ENCODE peak calls at places on chromosomes 5 and 9, in seven cellular contexts. H is GM23248, N is PC-3, M is IMR-90, O is lung, B is brain microvascular endothelial cell, U is mesenchymal stem cell. V is an unnamed sample. For H3K36me3, the result is how much of the 10 kb centered on the place peaks cover.

GRCh38 chr9:21657966-21658667 is 144.3 kb upstream of the MTAP start:
- DNase-seq in M (peak), U (no peak), O (no peak), B (no peak), H (peak), N (peak), V (no peak)

GRCh38 chr9:135282001-135282731 is 194.7 kb downstream of the OLFM1 start:
- DNase-seq in B (no peak), U (no peak), N (peak), O (peak), H (peak), M (no peak), V (peak)

GRCh38 chr9:99606955-99607354 is 214.7 kb upstream of the NR4A3 start:
- DNase-seq in U (no peak), H (no peak), O (no peak), N (no peak), B (no peak), M (no peak), V (no peak)

GRCh38 chr9:112485574-112485973 is 1.1 kb upstream of the KIAA1958 start:
- DNase-seq in B (no peak), N (no peak), M (no peak), H (no peak), O (no peak), U (no peak), V (no peak)

GRCh38 chr5:123367739-123368138 is 55.5 kb downstream of the CEP120 start:
- DNase-seq in O (no peak), U (peak), N (peak), M (peak), B (no peak), H (peak), V (peak)

GRCh38 chr5:135466178-135467050 is 14.3 kb upstream of the TIFAB start:
- DNase-seq in U (peak), H (peak), O (peak), M (peak), N (peak), B (peak), V (peak)

GRCh38 chr5:137753986-137754235 is 252 bp downstream of the HNRNPA0 start:
- DNase-seq in O (no peak), H (peak), B (no peak), U (no peak), N (no peak), M (no peak), V (no peak)

GRCh38 chr5:180047667-180048066 is 23.9 kb downstream of the RNF130 start:
- DNase-seq in N (no peak), B (no peak), M (no peak), O (no peak), U (no peak), H (no peak), V (no peak)

GRCh38 chr9:124133752-124134151 is 122.2 kb downstream of the LHX2 start:
- DNase-seq in B (peak), M (peak), O (no peak), U (peak), N (peak), H (peak), V (no peak)

GRCh38 chr9:120107138-120107537 is 472.8 kb downstream of the CDK5RAP2 start:
- DNase-seq in U (no peak), B (no peak), M (no peak), O (no peak), N (no peak), H (no peak), V (no peak)

GRCh38 chr9:136373300-136374182 is at the start of gene CARD9:
- DNase-seq in N (no peak), H (no peak), B (no peak), U (no peak), M (no peak), O (peak), V (no peak)

GRCh38 chr9:89359018-89359417 is 40.7 kb downstream of the SECISBP2 start:
- DNase-seq in O (no peak), B (no peak), H (no peak), M (no peak), U (no peak), N (no peak), V (no peak)

GRCh38 chr9:4547016-4547415 is 56.7 kb downstream of the SLC1A1 start:
- DNase-seq in N (no peak), H (peak), O (no peak), U (peak), M (peak), B (peak), V (peak)

GRCh38 chr9:128163027-128163515 is 3.0 kb downstream of the BBLN start:
- DNase-seq in H (no peak), O (no peak), N (no peak), M (no peak), B (no peak), U (no peak), V (no peak)

GRCh38 chr9:4070266-4070665 is 229.6 kb downstream of the GLIS3 start:
- DNase-seq in N (no peak), B (no peak), O (no peak), U (peak), H (no peak), M (no peak), V (no peak)

GRCh38 chr5:112386716-112387115 is 32.4 kb downstream of the EPB41L4A start:
- DNase-seq in U (no peak), M (no peak), O (no peak), H (no peak), B (no peak), N (no peak), V (no peak)

GRCh38 chr5:11234501-11234911 is 473.5 kb upstream of the DAP start:
- DNase-seq in O (no peak), U (no peak), N (no peak), B (no peak), M (no peak), H (no peak), V (no peak)

GRCh38 chr9:32487981-32488380 is 38.0 kb downstream of the RIGI start:
- DNase-seq in N (no peak), H (no peak), B (peak), U (no peak), M (peak), O (no peak), V (no peak)

GRCh38 chr9:79885093-79885857 is 313.5 kb downstream of the TLE4 start:
- DNase-seq in M (no peak), N (no peak), H (no peak), B (no peak), U (no peak), O (no peak), V (no peak)

GRCh38 chr9:124140941-124141568 is 116.7 kb upstream of the NEK6 start:
- DNase-seq in M (no peak), H (no peak), N (no peak), B (no peak), U (peak), O (no peak), V (no peak)

GRCh38 chr9:89606049-89606481 is 1.3 kb downstream of the GADD45G start:
- DNase-seq in N (peak), H (peak), O (peak), U (peak), M (peak), B (peak), V (peak)

GRCh38 chr5:133467325-133467700 is 145.0 kb downstream of the FSTL4 start:
- DNase-seq in N (no peak), U (no peak), H (no peak), M (no peak), B (no peak), O (no peak), V (no peak)

GRCh38 chr9:135504262-135505229 is 4.1 kb downstream of the MRPS2 start:
- DNase-seq in O (peak), H (peak), N (peak), U (peak), B (peak), M (peak), V (peak)

GRCh38 chr9:70409800-70410199 is 4.7 kb downstream of the KLF9 start:
- DNase-seq in B (no peak), H (no peak), O (no peak), U (peak), M (no peak), N (no peak), V (no peak)

GRCh38 chr5:144273232-144274027 is 102.8 kb downstream of the KCTD16 start:
- DNase-seq in N (no peak), B (no peak), H (no peak), O (no peak), U (peak), M (no peak), V (no peak)

GRCh38 chr5:43973908-43974307 is 370.9 kb downstream of the NNT start:
- DNase-seq in N (no peak), U (no peak), B (no peak), O (no peak), H (no peak), M (no peak), V (no peak)

GRCh38 chr5:124310453-124310852 is 436.0 kb downstream of the ZNF608 start:
- DNase-seq in N (no peak), U (peak), M (no peak), B (no peak), O (no peak), H (peak), V (no peak)

GRCh38 chr9:133558191-133559126 is 24.0 kb downstream of the ADAMTSL2 start:
- DNase-seq in M (peak), B (peak), H (peak), O (no peak), U (peak), N (peak), V (peak)

GRCh38 chr9:38114905-38115304 is 45.9 kb upstream of the SHB start:
- DNase-seq in M (no peak), O (no peak), U (no peak), H (no peak), N (no peak), B (no peak), V (no peak)

GRCh38 chr9:38641985-38642864 is 21.8 kb upstream of the ANKRD18A start:
- DNase-seq in B (peak), O (no peak), M (peak), H (peak), N (peak), U (peak), V (peak)

GRCh38 chr9:85738509-85738908 is 3.2 kb downstream of the AGTPBP1 start:
- DNase-seq in B (no peak), M (no peak), H (no peak), U (no peak), O (no peak), N (no peak), V (no peak)

GRCh38 chr9:120152295-120152694 is 427.7 kb downstream of the CDK5RAP2 start:
- DNase-seq in B (no peak), O (no peak), U (no peak), H (no peak), M (no peak), N (no peak), V (no peak)

GRCh38 chr9:126611188-126611587 is 2.5 kb upstream of the LMX1B start:
- DNase-seq in B (no peak), H (no peak), U (no peak), M (no peak), O (no peak), N (no peak), V (no peak)

GRCh38 chr9:81597749-81598497 is 91.4 kb downstream of the TLE1 start:
- DNase-seq in M (no peak), U (no peak), O (no peak), B (no peak), H (no peak), N (no peak), V (no peak)
- H3K36me3 ChIP-seq in M (under half), U (under half), O (under half), B (under half), H (under half), N (under half), V (under half)

GRCh38 chr5:34475249-34475966 is 180.7 kb upstream of the RAI14 start:
- DNase-seq in N (no peak), B (no peak), O (no peak), M (no peak), H (no peak), U (no peak), V (no peak)
- H3K4me3 ChIP-seq in N (no peak), B (no peak), O (no peak), M (no peak), H (no peak), U (no peak), V (no peak)

DNA sequence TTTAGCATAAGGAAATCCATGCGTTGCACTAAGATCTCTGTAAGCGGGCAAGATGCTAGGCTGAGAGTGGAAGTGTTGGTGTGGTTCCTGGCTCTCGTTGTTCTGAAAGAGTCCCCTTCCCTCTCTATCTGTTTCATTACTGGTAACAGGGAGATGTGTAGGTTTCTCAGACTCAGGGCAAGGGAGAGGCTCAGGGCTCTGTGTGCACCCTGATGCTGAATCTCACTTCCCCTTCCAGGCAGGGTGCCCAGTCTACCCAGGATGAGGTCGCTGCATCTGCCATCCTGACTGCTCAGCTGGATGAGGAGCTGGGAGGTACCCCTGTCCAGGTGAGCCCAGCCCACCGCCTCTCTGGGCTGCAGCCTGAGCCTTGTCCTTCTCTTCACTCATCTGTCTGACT is 45.7 kb downstream of the STOM start:
- DNase-seq in N (no peak), B (no peak), H (peak), O (no peak), M (no peak), U (no peak), V (no peak)
- H3K36me3 ChIP-seq in N (under half), B (half or more), H (under half), O (under half), M (half or more), U (half or more), V (under half)

DNA sequence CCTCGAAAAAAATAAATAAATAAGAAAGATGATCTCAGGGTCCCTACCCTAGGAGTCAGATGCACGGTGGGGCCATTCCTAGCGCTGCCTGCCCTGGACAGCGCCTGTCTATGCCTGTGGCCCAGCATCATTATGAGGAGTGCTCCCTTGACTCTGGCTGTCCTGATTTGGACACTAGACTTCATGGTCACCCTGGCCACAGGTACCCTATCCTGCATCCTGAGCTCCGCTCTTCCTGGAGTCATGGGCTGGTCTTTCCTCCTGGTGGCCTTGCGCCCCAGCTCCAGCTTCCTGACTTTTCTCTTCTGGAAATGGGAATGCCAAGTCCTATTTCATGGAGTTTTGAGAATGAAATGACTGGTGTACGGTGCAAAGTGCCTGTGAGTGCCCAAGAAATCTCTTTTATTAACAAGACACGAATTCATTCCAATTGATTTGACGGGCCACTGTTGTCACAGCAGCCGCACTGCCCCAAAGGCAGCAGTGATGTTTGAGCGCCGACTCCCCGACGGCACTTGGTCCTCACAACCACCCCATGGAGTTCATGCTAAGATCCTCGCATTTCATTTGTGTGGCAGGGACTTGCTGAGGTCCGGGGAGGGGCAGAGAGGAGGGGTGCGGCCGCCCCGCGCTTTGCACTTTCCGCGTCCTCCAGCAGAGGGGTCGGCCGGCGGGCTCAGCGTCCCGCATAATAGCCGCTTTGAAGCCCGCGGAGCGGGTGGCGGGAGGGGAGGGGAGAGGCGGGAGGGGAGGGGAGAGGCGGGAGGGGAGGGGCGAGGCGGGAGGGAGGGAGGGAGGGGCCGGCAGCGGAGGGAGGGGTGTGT is 453 bp upstream of the AIF1L start:
- DNase-seq in B (no peak), O (no peak), U (peak), M (no peak), H (peak), N (peak), V (no peak)
- H3K4me3 ChIP-seq in B (no peak), O (no peak), U (peak), M (peak), H (peak), N (peak), V (peak)

GRCh38 chr5:1338196-1338490 is 6.8 kb downstream of the CLPTM1L start:
- DNase-seq in M (no peak), U (no peak), O (no peak), H (no peak), N (no peak), B (no peak), V (no peak)
- H3K36me3 ChIP-seq in M (half or more), U (half or more), O (under half), H (under half), N (half or more), B (half or more), V (under half)

GRCh38 chr5:119358901-119359603 is 3.2 kb downstream of the TNFAIP8 start:
- DNase-seq in U (no peak), N (peak), H (no peak), O (no peak), M (no peak), B (no peak), V (no peak)
- H3K4me3 ChIP-seq in U (no peak), N (no peak), H (no peak), O (no peak), M (no peak), B (no peak), V (no peak)

DNA sequence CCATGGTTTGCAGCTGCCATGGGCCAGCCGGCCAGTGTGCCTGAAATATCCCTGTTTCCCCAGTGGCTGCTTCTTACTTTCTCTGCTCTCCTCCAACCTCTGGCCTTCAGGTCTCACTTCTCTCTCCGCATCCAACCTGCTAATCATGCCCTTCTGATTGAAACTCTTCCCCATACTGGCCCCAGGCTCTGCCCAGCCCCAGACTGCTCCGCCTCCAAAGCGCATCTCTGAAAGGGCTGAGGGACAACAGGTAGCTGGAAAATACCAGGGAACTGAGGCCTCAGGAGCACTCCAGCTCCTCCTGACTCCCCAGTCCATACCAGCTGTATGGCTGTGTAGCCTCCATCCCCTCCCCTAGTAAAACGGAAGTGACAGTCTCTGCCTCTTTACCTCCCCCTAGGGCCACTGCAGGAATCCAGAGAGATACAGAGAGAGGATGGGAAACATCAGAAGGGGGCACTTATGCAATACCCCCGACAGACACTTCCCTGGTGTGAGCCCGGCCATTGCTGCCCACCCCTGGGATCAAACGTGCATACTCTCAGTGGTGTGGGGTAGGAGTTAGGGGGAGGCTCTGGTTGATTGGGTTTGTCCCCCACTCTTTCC is 34.2 kb downstream of the PAX5 start:
- DNase-seq in H (no peak), B (no peak), N (no peak), U (no peak), O (no peak), M (no peak), V (no peak)
- H3K36me3 ChIP-seq in H (under half), B (under half), N (under half), U (under half), O (under half), M (under half), V (under half)

GRCh38 chr5:160198148-160198545 is 31.2 kb upstream of the FABP6 start:
- DNase-seq in H (no peak), O (no peak), M (no peak), U (peak), N (no peak), B (no peak), V (no peak)

GRCh38 chr5:160199410-160199911 is 29.8 kb upstream of the FABP6 start:
- DNase-seq in H (peak), N (peak), U (peak), M (peak), B (peak), O (peak), V (no peak)

GRCh38 chr5:160197341-160198147 is 31.8 kb upstream of the FABP6 start:
- DNase-seq in B (peak), O (no peak), H (no peak), U (peak), M (peak), N (no peak), V (no peak)

DNA sequence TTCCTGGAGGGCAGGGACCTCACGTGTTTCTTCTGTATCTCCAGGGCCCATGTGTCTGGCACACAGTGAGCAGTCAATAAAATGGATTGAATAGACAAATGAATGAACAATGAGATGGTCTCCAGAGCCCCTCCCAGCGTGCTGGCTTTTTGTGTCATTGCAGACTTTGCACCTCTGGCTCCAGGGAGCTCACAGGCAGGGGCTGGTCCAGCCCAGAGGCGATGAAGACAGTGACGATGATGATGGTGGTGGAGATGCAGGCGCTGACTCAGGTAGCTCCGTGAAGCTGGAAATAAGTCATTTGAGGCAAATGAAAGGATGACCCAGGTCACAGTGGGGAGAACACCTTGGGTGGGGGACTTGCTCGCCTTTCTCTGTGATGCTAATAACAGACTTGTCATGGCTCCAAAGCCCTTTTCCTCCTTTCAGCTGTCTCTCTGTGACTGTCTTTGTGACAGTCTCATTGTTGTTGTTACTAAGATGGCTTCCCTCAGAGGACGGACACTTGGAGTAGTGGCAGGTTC is 30.4 kb upstream of the FABP6 start:
- DNase-seq in M (no peak), H (no peak), B (no peak), U (peak), O (no peak), N (no peak), V (no peak)
- H3K4me3 ChIP-seq in M (no peak), H (peak), B (peak), U (no peak), O (no peak), N (peak), V (no peak)

GRCh38 chr5:109468737-109469420 is 59.1 kb upstream of the PJA2 start:
- DNase-seq in B (peak), H (peak), U (peak), M (peak), N (peak), O (peak), V (peak)
- H3K36me3 ChIP-seq in B (under half), H (under half), U (under half), M (under half), N (under half), O (under half), V (under half)

GRCh38 chr5:38500861-38501260 is 55.6 kb downstream of the LIFR start:
- DNase-seq in B (peak), O (no peak), U (peak), H (peak), N (peak), M (peak), V (peak)
- H3K4me3 ChIP-seq in B (no peak), O (no peak), U (no peak), H (peak), N (no peak), M (no peak), V (no peak)

V was measured in bronchial epithelial cell.